ENCODE peak calls at places on chromosome 20, in four cellular contexts. One of them, this sample, is unnamed.

GRCh38 chr20:6707231-6707870 is 60.1 kb upstream of the BMP2 start:
- DNase-seq in SK-N-SH: no peak
- DNase-seq in HepG2: no peak
- DNase-seq in HCT116: no peak
- DNase-seq in this sample: no peak

GRCh38 chr20:62227977-62228958 is 8.2 kb upstream of the HRH3 start:
- DNase-seq in HepG2: peak
- DNase-seq in SK-N-SH: peak
- DNase-seq in HCT116: no peak
- DNase-seq in this sample: peak

GRCh38 chr20:46056970-46057855 is 28.2 kb downstream of the SLC12A5 start:
- DNase-seq in HepG2: no peak
- DNase-seq in HCT116: no peak
- DNase-seq in SK-N-SH: no peak
- DNase-seq in this sample: peak

GRCh38 chr20:63377256-63378114 is 16.3 kb upstream of the CHRNA4 start:
- DNase-seq in SK-N-SH: no peak
- DNase-seq in HCT116: no peak
- DNase-seq in HepG2: peak
- DNase-seq in this sample: no peak

GRCh38 chr20:41261790-41262717 is 55.5 kb downstream of the ZHX3 start:
- DNase-seq in HepG2: no peak
- DNase-seq in HCT116: no peak
- DNase-seq in SK-N-SH: no peak
- DNase-seq in this sample: no peak

GRCh38 chr20:63124092-63124781 is 91.7 kb downstream of the YTHDF1 start:
- DNase-seq in HCT116: no peak
- DNase-seq in HepG2: no peak
- DNase-seq in SK-N-SH: no peak
- DNase-seq in this sample: no peak

GRCh38 chr20:380763-381580 is 412 bp downstream of the TRIB3 start:
- DNase-seq in HepG2: peak
- DNase-seq in SK-N-SH: peak
- DNase-seq in HCT116: peak
- DNase-seq in this sample: no peak

GRCh38 chr20:45798935-45799642 is 7.3 kb downstream of the DNTTIP1 start:
- DNase-seq in HepG2: peak
- DNase-seq in HCT116: no peak
- DNase-seq in SK-N-SH: peak
- DNase-seq in this sample: peak

GRCh38 chr20:32965581-32966373 is 38.5 kb downstream of the SUN5 start:
- DNase-seq in SK-N-SH: peak
- DNase-seq in HCT116: no peak
- DNase-seq in HepG2: no peak
- DNase-seq in this sample: no peak

GRCh38 chr20:49450281-49450707 is 32.2 kb downstream of the KCNB1 start:
- DNase-seq in HCT116: no peak
- DNase-seq in HepG2: no peak
- DNase-seq in SK-N-SH: peak
- DNase-seq in this sample: no peak

GRCh38 chr20:32896521-32897280 is 38.0 kb downstream of the EFCAB8 start:
- DNase-seq in HCT116: no peak
- DNase-seq in HepG2: no peak
- DNase-seq in SK-N-SH: no peak
- DNase-seq in this sample: no peak

GRCh38 chr20:54605319-54605718 is 129.9 kb downstream of the DOK5 start:
- DNase-seq in HCT116: no peak
- DNase-seq in SK-N-SH: no peak
- DNase-seq in HepG2: no peak
- DNase-seq in this sample: no peak

GRCh38 chr20:25686081-25687077 is 10.3 kb downstream of the ZNF337 start:
- DNase-seq in HCT116: no peak
- DNase-seq in SK-N-SH: no peak
- DNase-seq in HepG2: no peak
- DNase-seq in this sample: no peak

GRCh38 chr20:61860588-61860987 is 205.1 kb downstream of the TAF4 start:
- DNase-seq in SK-N-SH: no peak
- DNase-seq in HCT116: no peak
- DNase-seq in HepG2: no peak
- DNase-seq in this sample: no peak

GRCh38 chr20:16806886-16807285 is 58.7 kb downstream of the OTOR start:
- DNase-seq in SK-N-SH: no peak
- DNase-seq in HCT116: no peak
- DNase-seq in HepG2: no peak
- DNase-seq in this sample: no peak

GRCh38 chr20:31830406-31830981 is 11.3 kb downstream of the MYLK2 start:
- DNase-seq in SK-N-SH: peak
- DNase-seq in HCT116: no peak
- DNase-seq in HepG2: no peak
- DNase-seq in this sample: no peak

GRCh38 chr20:17700637-17701036 is 871 bp downstream of the BANF2 start:
- DNase-seq in HepG2: no peak
- DNase-seq in SK-N-SH: no peak
- DNase-seq in HCT116: no peak
- DNase-seq in this sample: no peak

GRCh38 chr20:44026932-44027685 is 112.5 kb downstream of the TOX2 start:
- DNase-seq in HepG2: no peak
- DNase-seq in HCT116: no peak
- DNase-seq in SK-N-SH: peak
- DNase-seq in this sample: no peak

GRCh38 chr20:25011261-25011660 is 18.7 kb upstream of the APMAP start:
- DNase-seq in HepG2: no peak
- DNase-seq in HCT116: no peak
- DNase-seq in SK-N-SH: no peak
- DNase-seq in this sample: no peak

GRCh38 chr20:63966944-63967322 is 2.8 kb downstream of the ZNF512B start:
- DNase-seq in SK-N-SH: no peak
- DNase-seq in HCT116: no peak
- DNase-seq in HepG2: no peak
- DNase-seq in this sample: no peak

GRCh38 chr20:2353231-2353630 is 27.5 kb upstream of the TGM6 start:
- DNase-seq in HepG2: no peak
- DNase-seq in SK-N-SH: no peak
- DNase-seq in HCT116: no peak
- DNase-seq in this sample: no peak
- TF ChIP-seq JUND in HepG2: no peak
- TF ChIP-seq JUND in SK-N-SH: no peak
- TF ChIP-seq JUND in HCT116: no peak
- TF ChIP-seq JUND in this sample: no peak

GRCh38 chr20:39342463-39342862 is 380.3 kb downstream of the DHX35 start:
- DNase-seq in SK-N-SH: no peak
- DNase-seq in HCT116: no peak
- DNase-seq in HepG2: no peak
- DNase-seq in this sample: no peak

GRCh38 chr20:39333211-39333610 is 371.1 kb downstream of the DHX35 start:
- DNase-seq in SK-N-SH: no peak
- DNase-seq in HCT116: no peak
- DNase-seq in HepG2: no peak
- DNase-seq in this sample: no peak

DNA sequence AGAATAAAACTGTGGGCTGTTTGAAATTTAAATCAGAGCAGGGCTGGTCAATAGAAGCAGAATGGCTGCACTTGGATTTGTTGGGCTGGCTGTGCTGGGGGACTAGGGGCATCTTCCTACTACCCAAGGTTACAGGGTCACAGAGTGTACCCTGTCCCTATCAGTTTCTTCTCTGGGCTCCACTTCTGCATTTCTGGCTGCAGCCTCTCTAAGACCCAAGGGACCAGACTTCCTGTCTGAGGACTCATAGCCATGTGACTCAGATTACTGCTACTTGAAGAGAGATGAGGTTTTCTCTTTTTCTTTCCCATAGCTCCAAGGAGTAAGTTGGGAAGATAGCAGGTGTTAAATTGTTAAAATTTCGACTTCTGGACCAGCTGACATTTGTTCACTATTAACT is 376.8 kb downstream of the DHX35 start:
- DNase-seq in HepG2: no peak
- DNase-seq in SK-N-SH: no peak
- DNase-seq in HCT116: no peak
- DNase-seq in this sample: no peak
- TF ChIP-seq JUND in HepG2: no peak
- TF ChIP-seq JUND in SK-N-SH: no peak
- TF ChIP-seq JUND in HCT116: no peak
- TF ChIP-seq JUND in this sample: no peak

DNA sequence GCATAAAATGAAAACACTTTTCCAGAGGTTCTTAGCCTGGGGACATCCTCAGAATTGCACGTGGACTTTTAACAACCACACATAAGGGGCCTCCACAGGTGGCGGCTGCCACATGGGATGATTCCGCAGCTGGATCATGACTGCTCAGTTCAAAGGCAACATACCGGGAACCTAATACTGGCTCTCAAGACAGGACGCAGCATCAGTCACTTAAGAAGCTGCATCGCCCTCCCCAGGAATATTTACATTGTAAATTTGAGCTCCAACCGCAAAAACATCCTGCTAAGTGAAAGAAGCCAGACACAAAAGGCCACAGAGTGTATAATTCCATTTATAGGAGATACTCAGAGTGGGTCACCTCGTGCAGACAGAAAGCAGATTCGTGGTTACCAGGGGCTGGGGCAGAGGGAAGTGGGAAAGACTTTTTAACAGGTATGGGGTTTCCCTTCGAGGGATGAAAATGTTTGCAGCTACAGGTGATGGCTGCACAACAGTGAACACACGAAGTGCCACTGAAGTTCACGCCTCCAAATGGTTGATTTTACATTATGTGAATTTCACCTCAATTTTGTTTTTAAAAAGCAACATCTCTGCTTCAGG is 141.5 kb downstream of the BMP7 start:
- DNase-seq in HCT116: no peak
- DNase-seq in HepG2: no peak
- DNase-seq in SK-N-SH: no peak
- DNase-seq in this sample: no peak
- TF ChIP-seq JUND in HCT116: no peak
- TF ChIP-seq JUND in HepG2: no peak
- TF ChIP-seq JUND in SK-N-SH: no peak
- TF ChIP-seq JUND in this sample: no peak

DNA sequence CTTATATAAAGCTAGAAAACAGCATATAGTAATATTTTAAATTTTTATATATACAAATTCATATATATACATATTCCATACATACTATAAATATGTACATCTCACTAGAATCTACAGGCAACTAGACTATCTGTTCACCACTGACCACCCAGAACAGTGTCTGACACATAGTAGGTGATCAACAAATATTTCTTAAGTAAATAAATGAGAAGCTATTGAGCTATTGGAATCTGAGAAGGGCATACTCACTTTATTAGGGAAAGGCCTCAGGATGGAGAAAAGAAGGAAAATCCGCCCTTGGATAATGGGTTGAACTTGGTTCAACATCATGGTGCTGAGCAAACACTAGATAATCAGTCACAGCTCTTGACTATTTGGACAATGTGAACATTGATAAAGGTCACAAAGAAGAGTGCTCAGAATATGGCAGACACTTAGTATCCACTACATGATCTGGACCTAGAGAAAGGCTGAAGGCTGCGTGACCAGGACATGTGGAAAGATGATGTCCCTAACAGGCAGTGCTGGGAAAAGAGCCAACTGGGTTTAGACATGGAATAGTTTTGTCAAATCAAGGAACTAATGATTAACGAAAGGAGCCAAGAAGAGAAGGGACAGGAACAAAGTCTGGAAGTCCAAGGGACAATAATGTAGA is 186.1 kb downstream of the TASP1 start:
- DNase-seq in SK-N-SH: no peak
- DNase-seq in HCT116: no peak
- DNase-seq in HepG2: peak
- DNase-seq in this sample: no peak
- TF ChIP-seq JUND in SK-N-SH: no peak
- TF ChIP-seq JUND in HCT116: no peak
- TF ChIP-seq JUND in HepG2: no peak
- TF ChIP-seq JUND in this sample: no peak

DNA sequence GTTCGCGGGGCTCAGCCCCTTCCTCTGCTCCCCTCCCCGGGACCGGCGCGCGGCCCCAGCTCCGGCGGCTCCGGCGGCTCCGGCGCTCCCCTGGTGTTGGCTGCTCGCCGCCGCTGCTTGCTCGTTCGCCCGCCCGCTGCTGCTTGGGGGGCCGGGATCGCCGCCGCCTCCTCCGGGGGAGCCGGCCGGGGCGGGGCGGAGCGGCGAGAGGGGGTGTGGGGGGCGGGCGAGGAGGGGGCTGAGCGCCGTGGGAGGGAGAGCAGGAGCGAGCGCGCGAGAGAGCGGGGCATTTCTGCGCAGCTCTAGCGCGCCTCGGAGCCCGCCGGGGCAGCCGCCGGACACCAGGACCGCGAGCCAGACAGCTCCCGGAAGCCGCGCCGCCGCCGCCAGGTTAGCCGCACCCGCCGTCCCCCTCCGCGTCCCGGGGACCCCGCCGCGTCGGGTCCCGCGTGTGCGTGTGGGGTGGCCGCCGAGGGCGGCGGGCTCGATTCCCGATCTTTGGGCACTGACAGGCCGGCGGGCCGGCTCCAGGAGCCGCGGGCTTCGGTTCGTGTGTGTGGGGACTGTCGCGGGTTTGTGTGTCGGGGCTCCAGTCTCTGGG is 62.0 kb upstream of the EPB41L1 start:
- DNase-seq in SK-N-SH: peak
- DNase-seq in HepG2: no peak
- DNase-seq in HCT116: no peak
- DNase-seq in this sample: no peak
- TF ChIP-seq JUND in SK-N-SH: no peak
- TF ChIP-seq JUND in HepG2: no peak
- TF ChIP-seq JUND in HCT116: no peak
- TF ChIP-seq JUND in this sample: no peak

GRCh38 chr20:7792131-7792869 is 148.0 kb downstream of the HAO1 start:
- DNase-seq in HepG2: no peak
- DNase-seq in HCT116: no peak
- DNase-seq in SK-N-SH: no peak
- DNase-seq in this sample: no peak
- TF ChIP-seq JUND in HepG2: no peak
- TF ChIP-seq JUND in HCT116: no peak
- TF ChIP-seq JUND in SK-N-SH: no peak
- TF ChIP-seq JUND in this sample: no peak

DNA sequence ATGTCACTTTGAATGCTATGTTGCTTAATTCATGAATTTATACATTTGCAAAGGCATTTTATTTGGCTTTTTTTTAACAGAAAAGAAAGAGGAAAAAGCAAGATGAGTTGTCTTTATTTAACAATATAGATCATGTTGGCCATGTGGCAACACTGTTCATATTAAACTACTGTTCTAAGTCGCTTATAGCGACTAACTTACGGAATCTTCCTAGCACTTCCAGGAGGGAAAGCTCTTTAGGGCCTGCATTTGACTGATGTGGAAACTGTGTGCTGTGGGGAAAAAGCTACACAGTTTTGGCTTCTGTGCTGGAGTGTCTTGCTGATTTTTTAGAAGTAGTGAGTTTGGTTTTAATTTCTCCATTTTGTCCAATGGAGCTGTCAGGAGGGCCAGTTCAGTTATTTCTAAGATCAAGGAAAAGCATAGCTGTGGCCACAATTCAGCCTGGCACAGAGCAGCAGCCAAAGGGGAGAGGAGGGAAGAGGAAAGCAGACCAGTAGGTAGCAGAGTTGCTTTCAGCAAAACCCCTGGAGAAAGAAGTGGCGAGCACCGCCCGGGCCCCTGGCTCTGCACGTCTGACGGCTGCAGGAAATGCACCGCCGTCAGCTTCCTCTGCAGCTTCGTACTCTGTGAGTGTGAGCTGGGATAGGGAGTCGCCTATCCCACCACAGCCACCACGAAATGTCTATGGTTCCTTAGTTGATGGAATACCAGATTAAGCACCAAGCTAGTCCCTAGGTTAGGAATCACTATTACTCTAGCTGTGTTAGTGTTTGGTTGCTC is 80.2 kb upstream of the NAA20 start:
- DNase-seq in SK-N-SH: no peak
- DNase-seq in HCT116: no peak
- DNase-seq in HepG2: no peak
- DNase-seq in this sample: no peak
- TF ChIP-seq JUND in SK-N-SH: no peak
- TF ChIP-seq JUND in HCT116: no peak
- TF ChIP-seq JUND in HepG2: no peak
- TF ChIP-seq JUND in this sample: no peak

This sample was measured in T47D.